ENCODE peak calls at places on chromosomes 5 and 9, in ten cellular contexts. A is progenitor cell of endocrine pancreas, N is body of pancreas, L is HCT116, W is type B pancreatic cell, F is A549, O is H9, V is astrocyte of the cerebellum, Y is OCI-LY7, R is GM12865. I is an unnamed sample.

GRCh38 chr9:7533376-7534090 is 266.0 kb downstream of the DMAC1 start:
- DNase-seq in O (no peak), L (no peak), N (no peak), V (no peak), Y (no peak), A (no peak), R (no peak), W (no peak), F (no peak), I (no peak)

GRCh38 chr5:169431386-169431785 is 130.4 kb upstream of the SLIT3 start:
- DNase-seq in V (no peak), A (no peak), L (no peak), F (no peak), N (no peak), Y (no peak), R (no peak), O (no peak), W (no peak), I (no peak)

GRCh38 chr5:149957855-149958254 is 2.7 kb upstream of the SLC26A2 start:
- DNase-seq in O (no peak), V (no peak), F (peak), Y (no peak), R (no peak), W (no peak), A (no peak), N (no peak), L (no peak), I (no peak)

GRCh38 chr9:1875921-1876448 is 139.2 kb upstream of the SMARCA2 start:
- DNase-seq in W (no peak), V (no peak), A (no peak), Y (no peak), O (no peak), N (no peak), L (no peak), F (no peak), R (peak), I (no peak)

GRCh38 chr9:9003184-9003583 is 1203.6 kb upstream of the DMAC1 start:
- DNase-seq in N (no peak), O (no peak), F (peak), Y (no peak), W (no peak), R (no peak), L (no peak), A (no peak), V (peak), I (no peak)

GRCh38 chr9:137967280-137967943 is 89.8 kb downstream of the CACNA1B start:
- DNase-seq in V (no peak), A (no peak), Y (no peak), W (no peak), O (no peak), F (no peak), R (no peak), L (no peak), N (no peak), I (no peak)

GRCh38 chr5:133746834-133747233 is 134.5 kb upstream of the FSTL4 start:
- DNase-seq in W (no peak), L (peak), V (no peak), A (no peak), N (no peak), F (peak), O (no peak), R (peak), Y (peak), I (peak)

GRCh38 chr5:118354806-118355205 is 633.5 kb downstream of the DTWD2 start:
- DNase-seq in F (no peak), Y (no peak), A (no peak), W (no peak), R (no peak), N (no peak), O (no peak), L (no peak), V (no peak), I (no peak)

GRCh38 chr5:169142264-169142970 is 158.5 kb downstream of the SLIT3 start:
- DNase-seq in L (no peak), W (no peak), V (no peak), F (no peak), N (peak), O (no peak), R (no peak), A (no peak), Y (no peak), I (no peak)

GRCh38 chr5:74576941-74577456 is 63.5 kb downstream of the ENC1 start:
- DNase-seq in N (no peak), W (no peak), Y (peak), R (peak), A (no peak), O (no peak), L (no peak), V (no peak), F (no peak), I (no peak)

GRCh38 chr5:15026011-15026481 is 154.5 kb upstream of the ANKH start:
- DNase-seq in A (no peak), R (no peak), W (no peak), V (peak), F (no peak), L (no peak), Y (no peak), O (no peak), N (no peak), I (no peak)

GRCh38 chr5:21882363-21882762 is 970.8 kb downstream of the CDH12 start:
- DNase-seq in V (no peak), R (no peak), A (no peak), L (no peak), F (no peak), O (no peak), Y (no peak), N (no peak), W (no peak), I (no peak)

GRCh38 chr5:109453251-109453650 is 43.5 kb upstream of the PJA2 start:
- DNase-seq in N (no peak), W (no peak), F (no peak), L (no peak), V (no peak), O (no peak), Y (no peak), R (no peak), A (no peak), I (no peak)

GRCh38 chr9:131095666-131096489 is 453 bp upstream of the AIF1L start:
- DNase-seq in O (peak), W (peak), A (peak), Y (no peak), R (no peak), F (peak), N (no peak), V (no peak), L (peak), I (peak)

GRCh38 chr9:89793124-89793495 is 188.3 kb downstream of the GADD45G start:
- DNase-seq in Y (no peak), W (no peak), F (no peak), R (no peak), N (no peak), O (no peak), A (no peak), L (no peak), V (no peak), I (no peak)

GRCh38 chr5:43389679-43390329 is 22.4 kb downstream of the CCL28 start:
- DNase-seq in F (peak), R (peak), O (peak), W (no peak), L (peak), Y (peak), A (peak), V (peak), N (peak), I (peak)

GRCh38 chr9:734831-735511 is 106.5 kb upstream of the DMRT1 start:
- DNase-seq in F (peak), R (no peak), N (no peak), A (no peak), O (no peak), Y (no peak), L (no peak), V (peak), W (no peak), I (no peak)

GRCh38 chr5:167305591-167306213 is 985.7 kb upstream of the WWC1 start:
- DNase-seq in Y (no peak), V (no peak), A (no peak), N (no peak), L (no peak), F (no peak), W (no peak), R (no peak), O (no peak), I (no peak)
- TF ChIP-seq CTCF in Y (no peak), V (no peak), A (no peak), N (no peak), L (no peak), F (no peak), W (no peak), R (no peak), O (no peak), I (no peak)

DNA sequence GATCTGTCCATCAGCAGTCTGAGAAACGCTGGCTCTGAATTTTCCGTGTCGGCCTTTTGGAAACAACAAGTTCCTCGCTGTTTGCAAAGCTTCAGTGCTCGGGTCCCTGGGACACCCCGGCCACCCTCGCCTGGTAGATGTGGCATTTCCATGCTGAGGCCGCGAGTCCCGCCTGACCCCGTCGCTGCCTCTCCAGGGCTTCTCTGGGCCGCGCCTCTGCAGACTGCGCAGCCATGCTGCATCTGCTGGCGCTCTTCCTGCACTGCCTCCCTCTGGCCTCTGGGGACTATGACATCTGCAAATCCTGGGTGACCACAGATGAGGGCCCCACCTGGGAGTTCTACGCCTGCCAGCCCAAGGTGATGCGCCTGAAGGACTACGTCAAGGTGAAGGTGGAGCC is 4.7 kb downstream of the NTNG2 start:
- DNase-seq in R (no peak), W (no peak), N (no peak), Y (peak), V (no peak), A (no peak), L (no peak), O (peak), F (peak), I (no peak)
- TF ChIP-seq CTCF in R (no peak), W (peak), N (peak), Y (peak), V (no peak), A (peak), L (peak), O (peak), F (peak), I (peak)

DNA sequence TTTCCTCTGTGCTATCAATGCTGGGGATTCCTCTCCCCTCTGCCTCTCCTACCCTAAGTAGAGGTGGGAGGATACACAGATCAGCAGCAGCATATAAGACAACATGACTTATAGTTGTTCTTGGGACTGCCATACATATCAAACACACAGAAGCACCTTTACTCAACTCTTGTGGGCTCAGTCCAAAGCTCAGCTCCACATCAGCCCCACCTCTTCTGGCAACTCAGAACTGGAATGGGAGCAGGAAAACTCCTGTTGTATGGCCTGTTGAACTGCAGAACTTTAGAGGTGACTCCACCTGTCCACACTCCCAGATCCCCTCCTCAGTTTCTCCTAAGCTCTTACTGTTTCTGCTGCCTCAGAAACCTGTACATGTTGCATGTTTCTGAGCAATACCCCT is 127.8 kb downstream of the SV2C start:
- DNase-seq in L (no peak), Y (no peak), N (no peak), W (no peak), O (no peak), F (no peak), R (no peak), V (no peak), A (no peak), I (no peak)
- TF ChIP-seq CTCF in L (no peak), Y (no peak), N (no peak), W (no peak), O (no peak), F (no peak), R (no peak), V (no peak), A (no peak), I (no peak)

DNA sequence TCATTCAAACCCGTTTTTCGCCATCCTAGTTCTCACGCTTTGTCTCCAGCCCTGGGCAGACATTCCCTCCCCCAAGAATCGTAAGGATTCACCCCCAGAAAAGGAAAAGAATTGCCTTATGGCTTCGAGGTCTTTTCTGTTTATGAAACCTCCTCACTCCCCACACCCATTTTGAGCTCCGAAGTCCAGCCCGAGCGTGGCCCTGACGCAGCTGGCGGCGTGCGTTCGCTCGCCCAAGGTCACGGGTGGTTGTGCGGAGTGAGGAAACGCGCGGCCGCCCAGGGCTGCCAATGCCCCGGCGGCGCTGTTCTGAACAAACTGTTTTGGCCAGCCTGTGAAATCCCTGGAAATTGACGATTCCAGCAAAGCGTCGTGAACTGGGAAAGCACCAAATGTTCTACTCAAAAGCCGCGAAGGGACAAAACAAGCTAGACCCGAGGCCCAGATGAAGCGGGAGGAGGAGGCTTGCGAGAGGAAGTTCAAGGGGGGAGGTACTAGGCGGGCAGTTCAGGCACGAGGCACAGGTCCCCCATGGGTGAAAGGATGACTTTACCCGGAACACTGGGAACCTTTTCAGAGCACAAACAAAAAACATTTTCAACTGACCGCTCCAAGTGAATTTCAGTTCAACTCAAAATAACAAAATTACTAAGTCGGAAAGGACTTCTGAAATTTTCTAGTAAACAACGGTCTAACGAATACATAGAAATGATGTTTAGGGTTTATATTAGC is 683 bp upstream of the ZFAND5 start:
- DNase-seq in F (peak), R (peak), W (peak), V (peak), Y (peak), L (no peak), N (peak), O (peak), A (peak), I (peak)
- TF ChIP-seq CTCF in F (no peak), R (peak), W (peak), V (no peak), Y (peak), L (peak), N (peak), O (no peak), A (peak), I (no peak)

GRCh38 chr5:122500245-122501086 is 188.4 kb downstream of the SNCAIP start:
- DNase-seq in V (peak), F (peak), R (peak), O (peak), W (no peak), N (no peak), A (no peak), Y (peak), L (peak), I (peak)
- TF ChIP-seq CTCF in V (peak), F (peak), R (peak), O (peak), W (peak), N (no peak), A (peak), Y (peak), L (peak), I (peak)

GRCh38 chr5:72320022-72320898 is at the start of the genes MRPS27 and PTCD2:
- DNase-seq in A (peak), N (peak), R (peak), Y (peak), O (peak), L (peak), W (peak), V (peak), F (peak), I (peak)
- TF ChIP-seq CTCF in A (peak), N (no peak), R (peak), Y (peak), O (peak), L (peak), W (peak), V (peak), F (peak), I (peak)

DNA sequence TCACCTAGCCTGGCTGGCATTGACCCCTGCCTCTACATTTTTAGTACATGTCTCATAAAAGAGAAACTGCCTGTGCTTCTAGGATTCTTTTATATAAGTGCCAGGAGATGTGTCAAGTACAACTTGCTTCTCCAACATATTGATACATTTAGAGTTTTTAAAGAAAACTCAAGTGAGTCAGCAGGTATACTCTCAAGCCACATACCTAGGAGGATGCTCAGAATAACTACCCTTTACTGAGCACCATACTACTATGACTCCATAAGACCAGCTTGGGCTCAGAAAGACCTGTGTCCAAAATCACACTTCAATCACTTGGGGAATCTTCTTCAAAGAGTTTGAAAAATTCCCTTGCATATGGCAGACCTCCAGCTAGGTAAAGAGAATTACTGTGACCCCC is 389.8 kb upstream of the SLC24A2 start:
- DNase-seq in L (no peak), R (no peak), N (no peak), Y (no peak), O (no peak), A (no peak), V (no peak), W (no peak), F (no peak), I (no peak)
- TF ChIP-seq CTCF in L (no peak), R (no peak), N (no peak), Y (no peak), O (no peak), A (no peak), V (no peak), W (no peak), F (no peak), I (no peak)

DNA sequence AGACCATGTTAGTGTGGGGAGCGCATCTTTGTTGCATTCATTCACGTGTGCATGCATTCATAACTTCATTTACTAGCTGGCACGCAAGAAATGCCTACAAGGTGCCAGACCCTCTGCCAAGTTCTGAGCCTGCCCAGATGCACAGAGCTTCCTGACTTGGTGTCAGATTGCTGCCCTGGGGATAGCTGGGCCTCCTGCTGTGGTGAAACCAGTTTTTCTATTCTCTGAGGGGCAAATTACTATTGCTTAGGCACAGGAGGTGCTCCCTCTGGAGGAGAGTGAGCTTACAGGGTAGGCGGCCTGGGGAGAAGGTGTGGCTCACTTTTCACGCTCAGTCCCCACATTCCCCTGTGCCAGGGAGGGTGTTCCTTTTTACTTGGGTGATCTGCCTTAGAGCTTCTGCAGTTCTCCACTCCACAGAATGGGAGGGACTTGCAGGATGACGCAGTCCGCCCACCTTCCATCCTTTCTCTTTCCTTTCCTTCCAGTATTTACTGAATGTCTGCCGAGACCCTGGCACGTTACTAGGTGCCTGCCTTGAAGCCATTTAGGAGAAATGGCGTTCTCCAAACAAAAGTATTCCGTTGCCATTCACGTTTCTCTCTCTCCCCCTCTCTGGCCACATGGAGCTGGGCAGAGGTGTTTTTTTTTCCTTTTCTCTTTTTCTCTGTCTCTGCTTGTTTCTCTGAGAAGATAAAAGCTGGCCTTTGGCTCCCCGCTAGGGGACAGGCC is 27.9 kb upstream of the CTNNA1 start:
- DNase-seq in A (peak), V (peak), Y (peak), O (peak), W (peak), N (peak), L (peak), R (peak), F (peak), I (peak)
- TF ChIP-seq CTCF in A (peak), V (peak), Y (peak), O (peak), W (peak), N (peak), L (peak), R (no peak), F (no peak), I (no peak)

I was measured in glutamatergic neuron.